ENCODE peak calls at places on chromosomes 12 and 14, in four cellular contexts. One of them, this sample, is unnamed.

GRCh38 chr12:94979941-94980340 is 23.6 kb downstream of the NDUFA12 start:
- DNase-seq in mesenchymal stem cell: no peak
- DNase-seq in H9: no peak
- DNase-seq in neuronal stem cell: no peak
- DNase-seq in this sample: no peak

GRCh38 chr12:4626543-4626942 is 22.3 kb downstream of the AKAP3 start:
- DNase-seq in mesenchymal stem cell: no peak
- DNase-seq in H9: no peak
- DNase-seq in neuronal stem cell: no peak
- DNase-seq in this sample: no peak

GRCh38 chr12:4112734-4113396 is 160.7 kb upstream of the CCND2 start:
- DNase-seq in mesenchymal stem cell: no peak
- DNase-seq in H9: peak; percentile 23
- DNase-seq in neuronal stem cell: no peak
- DNase-seq in this sample: no peak

GRCh38 chr14:102202944-102203343 is 63.2 kb downstream of the WDR20 start:
- DNase-seq in mesenchymal stem cell: no peak
- DNase-seq in H9: no peak
- DNase-seq in neuronal stem cell: no peak
- DNase-seq in this sample: no peak

GRCh38 chr14:99758121-99758871 is 34.9 kb upstream of the EML1 start:
- DNase-seq in mesenchymal stem cell: peak; percentile 94
- DNase-seq in H9: peak; percentile 79
- DNase-seq in neuronal stem cell: no peak
- DNase-seq in this sample: peak; percentile 49

GRCh38 chr14:53979747-53980642 is 23.4 kb upstream of the BMP4 start:
- DNase-seq in mesenchymal stem cell: peak; percentile 87
- DNase-seq in H9: peak; percentile 67
- DNase-seq in neuronal stem cell: no peak
- DNase-seq in this sample: peak; percentile 17

GRCh38 chr12:96274331-96274730 is 80.2 kb downstream of the ELK3 start:
- DNase-seq in mesenchymal stem cell: peak; percentile 21
- DNase-seq in H9: no peak
- DNase-seq in neuronal stem cell: no peak
- DNase-seq in this sample: no peak

GRCh38 chr12:6953417-6954315 is 2.5 kb downstream of the PTPN6 start:
- DNase-seq in mesenchymal stem cell: peak; percentile 54
- DNase-seq in H9: no peak
- DNase-seq in neuronal stem cell: no peak
- DNase-seq in this sample: no peak

GRCh38 chr14:24388474-24389179 is 10.2 kb upstream of the NYNRIN start:
- DNase-seq in mesenchymal stem cell: no peak
- DNase-seq in H9: no peak
- DNase-seq in neuronal stem cell: no peak
- DNase-seq in this sample: no peak

GRCh38 chr12:124622764-124623163 is 55.4 kb upstream of the NCOR2 start:
- DNase-seq in mesenchymal stem cell: no peak
- DNase-seq in H9: no peak
- DNase-seq in neuronal stem cell: no peak
- DNase-seq in this sample: no peak

GRCh38 chr12:102534899-102535298 is 54.5 kb upstream of the IGF1 start:
- DNase-seq in mesenchymal stem cell: no peak
- DNase-seq in H9: peak; percentile 50
- DNase-seq in neuronal stem cell: no peak
- DNase-seq in this sample: no peak
- H2BK12ac ChIP-seq in mesenchymal stem cell: no peak overlapping the region
- H2BK12ac ChIP-seq in H9: no peak overlapping the region
- H2BK12ac ChIP-seq in neuronal stem cell: no peak overlapping the region
- H2BK12ac ChIP-seq in this sample: peak overlapping the region; percentile 15

GRCh38 chr14:26412421-26412820 is 185.4 kb downstream of the NOVA1 start:
- DNase-seq in mesenchymal stem cell: no peak
- DNase-seq in H9: no peak
- DNase-seq in neuronal stem cell: no peak
- DNase-seq in this sample: no peak
- H3K9me3 ChIP-seq in mesenchymal stem cell: no peaks in the 10 kb centered on the region
- H3K9me3 ChIP-seq in H9: no peaks in the 10 kb centered on the region
- H3K9me3 ChIP-seq in neuronal stem cell: no peaks in the 10 kb centered on the region
- H3K9me3 ChIP-seq in this sample: no peaks in the 10 kb centered on the region

DNA sequence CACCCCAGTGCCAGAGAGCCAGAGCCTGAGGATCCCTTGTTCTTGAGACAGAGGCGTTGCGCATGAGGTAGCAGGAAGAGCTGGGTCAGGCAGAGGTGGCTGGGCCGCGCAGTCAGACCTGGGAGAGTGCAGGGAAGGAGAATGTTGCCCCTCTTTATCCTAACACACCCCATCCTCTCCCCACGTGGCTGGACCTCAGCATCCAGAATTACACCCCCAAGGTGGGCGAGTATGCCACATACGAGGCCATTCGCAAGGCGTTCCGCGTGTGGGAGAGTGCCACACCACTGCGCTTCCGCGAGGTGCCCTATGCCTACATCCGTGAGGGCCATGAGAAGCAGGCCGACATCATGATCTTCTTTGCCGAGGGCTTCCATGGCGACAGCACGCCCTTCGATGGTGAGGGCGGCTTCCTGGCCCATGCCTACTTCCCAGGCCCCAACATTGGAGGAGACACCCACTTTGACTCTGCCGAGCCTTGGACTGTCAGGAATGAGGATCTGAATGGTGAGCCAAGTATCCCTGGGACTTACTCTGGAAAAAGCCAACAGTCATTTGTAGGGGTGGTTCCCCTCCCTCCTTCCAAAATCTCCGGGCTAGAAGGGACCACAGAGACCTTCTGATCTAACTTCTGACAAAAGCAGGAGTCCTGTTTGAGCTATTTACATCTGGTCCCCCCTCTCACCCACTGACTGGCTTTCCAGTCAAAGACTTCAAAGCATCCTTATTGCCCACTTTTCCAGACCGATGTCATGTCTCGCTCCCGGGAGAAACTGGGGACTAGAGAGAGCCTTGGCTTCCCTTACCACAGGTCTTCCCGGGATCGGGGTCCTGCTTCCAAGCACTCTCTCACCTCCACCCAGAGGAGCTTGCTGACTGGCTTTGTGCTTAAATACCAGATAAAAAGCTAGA is 6.1 kb downstream of the MMP14 start:
- DNase-seq in mesenchymal stem cell: no peak
- DNase-seq in H9: no peak
- DNase-seq in neuronal stem cell: no peak
- DNase-seq in this sample: no peak
- H2BK12ac ChIP-seq in mesenchymal stem cell: no peak overlapping the region
- H2BK12ac ChIP-seq in H9: no peak overlapping the region
- H2BK12ac ChIP-seq in neuronal stem cell: no peak overlapping the region
- H2BK12ac ChIP-seq in this sample: no peak overlapping the region

GRCh38 chr12:131380961-131381705 is 329.8 kb upstream of the SFSWAP start:
- DNase-seq in mesenchymal stem cell: no peak
- DNase-seq in H9: no peak
- DNase-seq in neuronal stem cell: no peak
- DNase-seq in this sample: no peak

GRCh38 chr12:131379758-131380157 is 331.1 kb upstream of the SFSWAP start:
- DNase-seq in mesenchymal stem cell: no peak
- DNase-seq in H9: peak; percentile 24
- DNase-seq in neuronal stem cell: peak; percentile 43
- DNase-seq in this sample: no peak

GRCh38 chr12:131378861-131379665 is 331.8 kb upstream of the SFSWAP start:
- DNase-seq in mesenchymal stem cell: no peak
- DNase-seq in H9: peak; percentile 23
- DNase-seq in neuronal stem cell: no peak
- DNase-seq in this sample: no peak

GRCh38 chr12:131381716-131382430 is 329.0 kb upstream of the SFSWAP start:
- DNase-seq in mesenchymal stem cell: no peak
- DNase-seq in H9: peak; percentile 24
- DNase-seq in neuronal stem cell: no peak
- DNase-seq in this sample: no peak

DNA sequence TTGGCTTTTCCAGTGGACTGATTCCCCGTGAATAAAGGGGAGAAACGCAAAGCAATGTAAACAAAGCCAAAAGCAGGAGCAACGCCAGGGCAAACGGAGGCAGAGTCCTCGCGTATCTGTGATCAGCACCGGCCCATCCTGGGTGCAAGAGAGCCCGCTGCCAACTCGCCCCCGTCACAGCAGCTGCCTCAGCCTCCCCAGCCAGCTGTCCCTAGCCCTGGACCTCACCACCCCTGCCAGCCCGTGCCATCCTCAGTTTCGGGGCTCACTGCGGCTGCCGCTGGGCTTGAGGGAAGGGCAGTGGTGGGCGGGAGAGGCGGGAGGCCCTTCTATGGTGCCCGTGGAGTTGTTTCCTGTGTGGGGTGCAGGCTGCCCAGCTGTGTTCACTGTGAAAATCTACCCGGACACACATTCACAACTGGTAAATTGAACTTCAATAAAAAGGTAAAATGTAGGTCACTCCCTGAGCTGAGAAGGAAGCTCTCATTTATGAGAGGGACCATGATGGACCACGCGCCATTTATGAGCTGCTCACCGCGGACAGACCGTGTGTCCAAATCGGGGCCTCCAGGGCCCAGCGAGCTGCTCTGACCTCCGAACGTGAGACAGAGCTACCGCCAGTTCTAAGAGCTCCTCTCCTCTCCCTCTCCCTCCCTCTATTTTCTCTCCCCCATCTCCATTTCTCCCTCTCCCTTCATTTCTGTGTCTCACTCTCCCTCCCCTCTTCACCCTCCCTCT is 330.5 kb upstream of the SFSWAP start:
- DNase-seq in mesenchymal stem cell: no peak
- DNase-seq in H9: peak; percentile 28
- DNase-seq in neuronal stem cell: no peak
- DNase-seq in this sample: no peak
- H3K9me3 ChIP-seq in mesenchymal stem cell: no peaks in the 10 kb centered on the region
- H3K9me3 ChIP-seq in H9: no peaks in the 10 kb centered on the region
- H3K9me3 ChIP-seq in neuronal stem cell: peaks cover 8% of the 10 kb centered on the region
- H3K9me3 ChIP-seq in this sample: peaks cover 9% of the 10 kb centered on the region

DNA sequence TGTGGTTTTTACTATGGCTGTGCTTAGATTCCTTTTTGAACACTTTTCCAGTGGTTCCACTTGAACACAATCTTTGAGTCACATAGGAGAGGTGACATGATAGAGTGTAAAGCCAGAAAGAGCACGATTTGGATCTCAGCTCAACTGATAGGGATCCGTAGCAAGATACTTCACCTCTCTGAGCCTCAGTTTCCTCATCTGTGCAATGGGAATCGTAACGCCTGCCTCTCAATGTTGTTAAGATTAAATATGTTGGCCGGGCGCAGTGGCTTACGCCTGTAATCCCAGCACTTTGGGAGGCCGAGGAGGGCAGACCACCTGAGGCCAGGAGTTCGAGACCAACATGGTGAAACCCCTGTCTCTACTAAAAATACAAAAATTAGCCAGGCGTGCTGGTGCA is 590 bp upstream of the BCL2L14 start:
- DNase-seq in mesenchymal stem cell: no peak
- DNase-seq in H9: no peak
- DNase-seq in neuronal stem cell: no peak
- DNase-seq in this sample: no peak
- H2BK12ac ChIP-seq in mesenchymal stem cell: no peak overlapping the region
- H2BK12ac ChIP-seq in H9: no peak overlapping the region
- H2BK12ac ChIP-seq in neuronal stem cell: no peak overlapping the region
- H2BK12ac ChIP-seq in this sample: no peak overlapping the region